ENCODE peak calls at places on chromosomes 4 and X, in eight cellular contexts. N, Q, S, I, W, F, C and T are unnamed samples.

GRCh38 chrX:2935364-2935748 is 6.2 kb upstream of the ARSD start:
- DNase-seq in N (peak; percentile 59), Q (no peak), S (no peak), I (no peak), W (peak; percentile 34), F (no peak), C (no peak), T (no peak)

GRCh38 chrX:54934890-54935289 is 14.3 kb downstream of the TRO start:
- DNase-seq in N (no peak), Q (no peak), S (no peak), I (no peak), W (no peak), F (no peak), C (no peak), T (no peak)

GRCh38 chr4:161680146-161680545 is 483.7 kb downstream of the FSTL5 start:
- DNase-seq in N (no peak), Q (no peak), S (no peak), I (no peak), W (no peak), F (no peak), C (no peak), T (no peak)

GRCh38 chr4:140851032-140851636 is 94.9 kb upstream of the TBC1D9 start:
- DNase-seq in N (peak; percentile 64), Q (peak; percentile 49), S (peak; percentile 65), I (peak; percentile 62), W (peak; percentile 77), F (peak; percentile 79), C (peak; percentile 57), T (peak; percentile 64)

GRCh38 chrX:109902665-109903064 is 100.2 kb upstream of the TMEM164 start:
- DNase-seq in N (no peak), Q (peak; percentile 47), S (peak; percentile 61), I (no peak), W (peak; percentile 38), F (peak; percentile 22), C (peak; percentile 19), T (no peak)

GRCh38 chrX:5399403-5399802 is 829.3 kb downstream of the NLGN4X start:
- DNase-seq in N (no peak), Q (no peak), S (no peak), I (no peak), W (no peak), F (no peak), C (no peak), T (no peak)

GRCh38 chrX:125497667-125498066 is 178.0 kb downstream of the TEX13C start:
- DNase-seq in N (no peak), Q (no peak), S (no peak), I (no peak), W (no peak), F (no peak), C (no peak), T (no peak)

GRCh38 chr4:88187766-88188165 is 29.3 kb upstream of the ABCG2 start:
- DNase-seq in N (no peak), Q (no peak), S (peak; percentile 66), I (no peak), W (no peak), F (no peak), C (no peak), T (no peak)

GRCh38 chr4:173405840-173406606 is 7.1 kb upstream of the SCRG1 start:
- DNase-seq in N (no peak), Q (no peak), S (no peak), I (peak; percentile 18), W (no peak), F (no peak), C (no peak), T (no peak)

GRCh38 chr4:102614801-102615200 is 113.6 kb downstream of the NFKB1 start:
- DNase-seq in N (no peak), Q (no peak), S (no peak), I (no peak), W (no peak), F (no peak), C (no peak), T (no peak)

GRCh38 chr4:4859799-4860380 is 425 bp downstream of the MSX1 start:
- DNase-seq in N (peak; percentile 51), Q (no peak), S (no peak), I (peak; percentile 64), W (no peak), F (peak; percentile 4), C (no peak), T (no peak)

GRCh38 chr4:182842104-182842600 is 75.0 kb downstream of the DCTD start:
- DNase-seq in N (no peak), Q (no peak), S (no peak), I (no peak), W (no peak), F (no peak), C (no peak), T (no peak)

GRCh38 chr4:183402771-183403170 is 41.7 kb upstream of the CDKN2AIP start:
- DNase-seq in N (peak; percentile 47), Q (no peak), S (no peak), I (no peak), W (no peak), F (no peak), C (no peak), T (no peak)

GRCh38 chr4:72690782-72691181 is 121.8 kb upstream of the ADAMTS3 start:
- DNase-seq in N (no peak), Q (no peak), S (no peak), I (no peak), W (no peak), F (no peak), C (no peak), T (no peak)

GRCh38 chr4:170234800-170235199 is 145.0 kb upstream of the AADAT start:
- DNase-seq in N (no peak), Q (no peak), S (no peak), I (no peak), W (no peak), F (no peak), C (no peak), T (no peak)

GRCh38 chrX:116317409-116317808 is 119.0 kb upstream of the SLC6A14 start:
- DNase-seq in N (no peak), Q (no peak), S (no peak), I (no peak), W (peak; percentile 82), F (peak; percentile 25), C (peak; percentile 66), T (no peak)

GRCh38 chr4:83959160-83959559 is 423.3 kb downstream of the GPAT3 start:
- DNase-seq in N (no peak), Q (no peak), S (no peak), I (no peak), W (no peak), F (no peak), C (no peak), T (no peak)

GRCh38 chr4:83964996-83965541 is 429.2 kb downstream of the GPAT3 start:
- DNase-seq in N (peak; percentile 20), Q (peak; percentile 18), S (peak; percentile 54), I (no peak), W (no peak), F (peak; percentile 21), C (peak; percentile 57), T (no peak)

GRCh38 chr4:83962492-83962891 is 426.6 kb downstream of the GPAT3 start:
- DNase-seq in N (no peak), Q (no peak), S (no peak), I (no peak), W (no peak), F (no peak), C (no peak), T (no peak)

GRCh38 chr4:83961575-83961974 is 425.7 kb downstream of the GPAT3 start:
- DNase-seq in N (peak; percentile 14), Q (peak; percentile 21), S (peak; percentile 23), I (no peak), W (peak; percentile 4), F (peak; percentile 39), C (peak; percentile 34), T (peak; percentile 5)
- TF ChIP-seq CTCF in N (no peak), Q (peak; percentile 50), S (peak; percentile 41), I (no peak), W (peak; percentile 24), F (peak; percentile 41), C (peak; percentile 52), T (no peak)

GRCh38 chrX:57313583-57314215 is 27.2 kb downstream of the FAAH2 start:
- DNase-seq in N (no peak), Q (no peak), S (no peak), I (no peak), W (no peak), F (no peak), C (no peak), T (no peak)
- TF ChIP-seq CTCF in N (no peak), Q (no peak), S (no peak), I (no peak), W (no peak), F (no peak), C (no peak), T (no peak)

GRCh38 chr4:6680372-6681034 is 13.2 kb upstream of the S100P start:
- DNase-seq in N (peak; percentile 48), Q (no peak), S (no peak), I (no peak), W (no peak), F (no peak), C (no peak), T (no peak)
- TF ChIP-seq CTCF in N (peak; percentile 67), Q (no peak), S (no peak), I (no peak), W (no peak), F (peak; percentile 7), C (no peak), T (no peak)

GRCh38 chrX:10017866-10018265 is 50.7 kb downstream of the CLDN34 start:
- DNase-seq in N (peak; percentile 77), Q (peak; percentile 72), S (peak; percentile 65), I (no peak), W (peak; percentile 69), F (peak; percentile 79), C (peak; percentile 77), T (peak; percentile 56)

GRCh38 chrX:10014462-10015373 is 47.6 kb downstream of the CLDN34 start:
- DNase-seq in N (peak; percentile 81), Q (peak; percentile 94), S (peak; percentile 84), I (peak; percentile 92), W (peak; percentile 95), F (peak; percentile 77), C (peak; percentile 91), T (peak; percentile 72)

GRCh38 chrX:10016516-10017132 is 49.5 kb downstream of the CLDN34 start:
- DNase-seq in N (no peak), Q (no peak), S (no peak), I (no peak), W (no peak), F (no peak), C (no peak), T (no peak)

GRCh38 chrX:10012776-10013175 is 45.6 kb downstream of the CLDN34 start:
- DNase-seq in N (no peak), Q (no peak), S (no peak), I (no peak), W (no peak), F (no peak), C (no peak), T (no peak)

DNA sequence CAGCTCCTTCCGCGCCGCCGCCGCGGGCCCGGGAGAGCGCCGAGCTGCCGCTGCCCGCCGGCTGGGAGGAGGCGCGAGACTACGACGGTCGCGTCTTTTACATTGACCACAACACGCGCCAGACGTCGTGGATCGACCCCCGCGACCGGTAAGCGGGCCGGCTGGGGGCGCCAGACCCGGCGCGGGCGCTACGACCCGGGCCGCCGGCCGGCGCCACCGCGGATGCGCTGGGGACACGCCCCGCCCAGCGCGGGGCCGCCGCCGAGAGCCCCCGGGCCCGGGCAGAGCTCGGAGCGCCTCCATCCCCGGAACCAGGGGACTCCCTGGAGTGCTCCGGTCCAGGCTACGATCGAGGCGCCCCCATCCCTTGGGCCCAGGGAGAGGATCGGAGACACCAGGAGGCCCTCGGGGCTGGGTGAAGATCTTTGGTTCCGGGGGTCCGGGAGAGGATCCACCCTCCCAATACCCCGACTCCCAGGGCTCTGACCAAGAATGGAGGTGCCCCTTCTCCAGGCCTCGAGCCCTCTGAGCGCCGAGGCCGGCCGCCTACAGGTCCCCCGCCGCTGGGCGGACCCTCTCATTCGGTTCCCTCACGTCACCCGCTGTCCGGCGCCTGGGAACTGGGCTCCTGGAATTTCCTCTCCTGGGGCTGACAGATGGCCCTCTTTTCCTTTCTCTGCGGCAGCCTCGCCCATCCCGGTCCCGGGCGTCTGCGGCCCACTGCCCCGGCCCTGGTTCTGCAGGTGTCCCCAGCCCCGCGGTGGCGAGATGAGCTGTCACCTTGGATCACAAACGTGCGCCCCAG is 48.8 kb downstream of the CLDN34 start:
- DNase-seq in N (no peak), Q (peak; percentile 40), S (peak; percentile 35), I (peak; percentile 44), W (peak; percentile 46), F (no peak), C (peak; percentile 51), T (no peak)
- TF ChIP-seq CTCF in N (no peak), Q (peak; percentile 34), S (peak; percentile 9), I (peak; percentile 12), W (no peak), F (no peak), C (no peak), T (no peak)